ENCODE peak calls at places on chromosomes 13 and 19, in six cellular contexts. C, V, D, G, F and H are unnamed samples.
A peak's percentile ranks its signal among the peaks of the same experiment; 100 is the strongest.

GRCh38 chr13:44884076-44884729 is 105.1 kb downstream of the NUFIP1 start:
- DNase-seq in C (peak; percentile 86), V (peak; percentile 83), D (no peak), G (no peak), F (peak; percentile 80), H (no peak)

GRCh38 chr19:10368101-10368803 is 12.1 kb downstream of the TYK2 start:
- DNase-seq in C (no peak), V (no peak), D (no peak), G (no peak), F (peak; percentile 22), H (no peak)

GRCh38 chr13:99971576-99972189 is at the start of gene ZIC5:
- DNase-seq in C (no peak), V (no peak), D (no peak), G (no peak), F (no peak), H (no peak)

GRCh38 chr19:2976609-2977000 is 759 bp upstream of the TLE6 start:
- DNase-seq in C (no peak), V (no peak), D (no peak), G (no peak), F (no peak), H (no peak)

GRCh38 chr13:101144808-101145419 is 271.4 kb downstream of the NALCN start:
- DNase-seq in C (peak; percentile 71), V (peak; percentile 47), D (no peak), G (peak; percentile 15), F (peak; percentile 44), H (no peak)

GRCh38 chr13:32645854-32646253 is 59.6 kb downstream of the PDS5B start:
- DNase-seq in C (no peak), V (peak; percentile 21), D (no peak), G (no peak), F (no peak), H (peak; percentile 73)

GRCh38 chr19:44958090-44958489 is 2.9 kb downstream of the CLPTM1 start:
- DNase-seq in C (no peak), V (no peak), D (no peak), G (no peak), F (no peak), H (no peak)

GRCh38 chr13:23588576-23589141 is 18.4 kb downstream of the TNFRSF19 start:
- DNase-seq in C (no peak), V (no peak), D (no peak), G (no peak), F (no peak), H (no peak)

GRCh38 chr13:22915442-22916082 is 265.2 kb upstream of the SGCG start:
- DNase-seq in C (peak; percentile 17), V (peak; percentile 65), D (no peak), G (no peak), F (no peak), H (no peak)

GRCh38 chr13:51168623-51169022 is 53.6 kb upstream of the FAM124A start:
- DNase-seq in C (no peak), V (no peak), D (no peak), G (no peak), F (no peak), H (no peak)

GRCh38 chr13:114067886-114068722 is 64.3 kb downstream of the RASA3 start:
- DNase-seq in C (no peak), V (no peak), D (no peak), G (no peak), F (no peak), H (peak; percentile 57)

GRCh38 chr19:20840371-20840770 is 64.3 kb downstream of the ZNF66 start:
- DNase-seq in C (no peak), V (no peak), D (no peak), G (no peak), F (peak; percentile 8), H (no peak)

GRCh38 chr13:32282096-32282711 is 33.0 kb downstream of the ZAR1L start:
- DNase-seq in C (no peak), V (no peak), D (no peak), G (no peak), F (no peak), H (no peak)

GRCh38 chr13:113153810-113154748 is 4.4 kb upstream of the PROZ start:
- DNase-seq in C (peak; percentile 51), V (peak; percentile 63), D (peak; percentile 55), G (peak; percentile 41), F (peak; percentile 44), H (peak; percentile 70)

GRCh38 chr13:41122838-41123237 is 9.8 kb downstream of the KBTBD6 start:
- DNase-seq in C (no peak), V (no peak), D (no peak), G (no peak), F (peak; percentile 51), H (no peak)

GRCh38 chr19:34985249-34986022 is 14.7 kb upstream of the GRAMD1A start:
- DNase-seq in C (peak; percentile 24), V (peak; percentile 43), D (no peak), G (no peak), F (no peak), H (peak; percentile 60)

GRCh38 chr13:48068952-48069351 is 26.0 kb downstream of the MED4 start:
- DNase-seq in C (no peak), V (peak; percentile 3), D (no peak), G (no peak), F (no peak), H (no peak)

GRCh38 chr13:51587372-51587771 is 3.1 kb downstream of the WDFY2 start:
- DNase-seq in C (no peak), V (no peak), D (no peak), G (no peak), F (no peak), H (no peak)

GRCh38 chr13:66689628-66690027 is 540.5 kb downstream of the PCDH9 start:
- DNase-seq in C (peak; percentile 40), V (peak; percentile 38), D (no peak), G (no peak), F (no peak), H (no peak)

GRCh38 chr19:40982594-40983101 is 8.4 kb upstream of the CYP2B6 start:
- DNase-seq in C (peak; percentile 32), V (peak; percentile 48), D (no peak), G (no peak), F (peak; percentile 26), H (no peak)

GRCh38 chr19:34662919-34663318 is 14.0 kb downstream of the SCGB2B2 start:
- DNase-seq in C (no peak), V (no peak), D (no peak), G (no peak), F (peak; percentile 57), H (peak; percentile 61)

GRCh38 chr13:58992478-58993042 is 1171.2 kb downstream of the DIAPH3 start:
- DNase-seq in C (no peak), V (no peak), D (no peak), G (no peak), F (peak; percentile 34), H (no peak)